ENCODE peak calls at places on chromosomes 2 and 18, in nine cellular contexts. N, R, P, V, Q, K, Z, A and O are unnamed samples.

GRCh38 chr2:180077295-180077906 is 70.3 kb upstream of the CWC22 start:
- DNase-seq in N (no peak), R (peak; percentile 22), P (no peak), V (no peak), Q (no peak), K (no peak), Z (no peak), A (peak; percentile 4), O (no peak)

GRCh38 chr18:4384932-4385331 is 70.2 kb downstream of the DLGAP1 start:
- DNase-seq in N (no peak), R (no peak), P (peak; percentile 47), V (no peak), Q (no peak), K (no peak), Z (no peak), A (no peak), O (no peak)

GRCh38 chr18:79400091-79400590 is 4.4 kb downstream of the NFATC1 start:
- DNase-seq in N (peak; percentile 82), R (no peak), P (peak; percentile 60), V (no peak), Q (peak; percentile 30), K (no peak), Z (no peak), A (no peak), O (peak; percentile 42)

GRCh38 chr18:62751341-62751821 is 36.0 kb downstream of the PHLPP1 start:
- DNase-seq in N (peak; percentile 39), R (no peak), P (peak; percentile 85), V (no peak), Q (no peak), K (no peak), Z (no peak), A (no peak), O (no peak)

GRCh38 chr2:121205321-121205942 is 79.6 kb downstream of the TFCP2L1 start:
- DNase-seq in N (no peak), R (no peak), P (no peak), V (no peak), Q (no peak), K (peak; percentile 84), Z (no peak), A (no peak), O (no peak)

GRCh38 chr18:48857023-48857694 is 93.6 kb downstream of the SMAD7 start:
- DNase-seq in N (peak; percentile 12), R (no peak), P (no peak), V (no peak), Q (no peak), K (no peak), Z (no peak), A (no peak), O (no peak)

GRCh38 chr2:169173876-169174275 is 104.5 kb downstream of the DHRS9 start:
- DNase-seq in N (peak; percentile 37), R (no peak), P (no peak), V (no peak), Q (no peak), K (no peak), Z (no peak), A (no peak), O (no peak)

GRCh38 chr2:151032741-151033152 is 228.9 kb downstream of the RBM43 start:
- DNase-seq in N (no peak), R (peak; percentile 83), P (no peak), V (no peak), Q (no peak), K (no peak), Z (no peak), A (peak; percentile 99), O (no peak)

GRCh38 chr2:240527153-240527750 is 30.5 kb downstream of the ANKMY1 start:
- DNase-seq in N (no peak), R (no peak), P (no peak), V (no peak), Q (no peak), K (no peak), Z (no peak), A (no peak), O (no peak)

GRCh38 chr18:12777543-12777942 is 74.7 kb downstream of the PSMG2 start:
- DNase-seq in N (no peak), R (no peak), P (no peak), V (no peak), Q (peak; percentile 34), K (no peak), Z (no peak), A (no peak), O (no peak)

GRCh38 chr2:102126660-102127059 is 15.9 kb upstream of the IL1R1 start:
- DNase-seq in N (no peak), R (no peak), P (no peak), V (no peak), Q (no peak), K (no peak), Z (no peak), A (no peak), O (no peak)

GRCh38 chr2:188515918-188516317 is 224.2 kb downstream of the GULP1 start:
- DNase-seq in N (no peak), R (no peak), P (no peak), V (no peak), Q (no peak), K (no peak), Z (no peak), A (no peak), O (no peak)

GRCh38 chr2:174788291-174788929 is 24.1 kb upstream of the CHRNA1 start:
- DNase-seq in N (no peak), R (peak; percentile 70), P (peak; percentile 86), V (no peak), Q (peak; percentile 67), K (no peak), Z (no peak), A (no peak), O (no peak)